ENCODE peak calls at places on chromosomes 6 and 20, in nine cellular contexts. X is LoVo; L is CD8-positive, alpha-beta T cell; B is RCC 7860; H is activated CD4-positive, CD25-positive, alpha-beta regulatory T cell; Z is HEK293T; D is GM18507; O is RWPE1; A is activated T-cell treated with anti-CD3 and anti-CD28 coated beads, Interleukin-2, amount 50 U/mL, for 4 hours. F is an unnamed sample.

GRCh38 chr6:7523922-7524321 is 17.5 kb upstream of the DSP start:
- DNase-seq in X (no peak), L (no peak), B (no peak), H (no peak), Z (no peak), D (no peak), O (no peak), A (no peak), F (no peak)

GRCh38 chr6:137471951-137472350 is 22.2 kb downstream of the OLIG3 start:
- DNase-seq in X (no peak), L (no peak), B (no peak), H (no peak), Z (no peak), D (no peak), O (no peak), A (no peak), F (no peak)

GRCh38 chr6:18684343-18684742 is 297.2 kb downstream of the RNF144B start:
- DNase-seq in X (no peak), L (no peak), B (no peak), H (no peak), Z (no peak), D (no peak), O (no peak), A (no peak), F (no peak)

GRCh38 chr6:36399970-36400369 is 12.5 kb upstream of the ETV7 start:
- DNase-seq in X (no peak), L (no peak), B (no peak), H (no peak), Z (no peak), D (no peak), O (no peak), A (no peak), F (no peak)

GRCh38 chr6:26475823-26476729 is 18.3 kb downstream of the BTN2A1 start:
- DNase-seq in X (peak; percentile 33), L (no peak), B (no peak), H (no peak), Z (no peak), D (no peak), O (peak; percentile 34), A (no peak), F (no peak)

GRCh38 chr6:158766621-158767435 is 52.3 kb downstream of the EZR start:
- DNase-seq in X (no peak), L (no peak), B (no peak), H (no peak), Z (no peak), D (no peak), O (no peak), A (no peak), F (no peak)

GRCh38 chr6:133241901-133242760 is 974 bp downstream of the EYA4 start:
- DNase-seq in X (no peak), L (no peak), B (no peak), H (no peak), Z (peak; percentile 42), D (no peak), O (no peak), A (no peak), F (no peak)

GRCh38 chr20:63223826-63224207 is 7.9 kb upstream of the YTHDF1 start:
- DNase-seq in X (no peak), L (no peak), B (no peak), H (no peak), Z (no peak), D (no peak), O (no peak), A (no peak), F (no peak)

GRCh38 chr20:38770970-38771369 is 22.7 kb downstream of the ACTR5 start:
- DNase-seq in X (no peak), L (no peak), B (no peak), H (no peak), Z (no peak), D (no peak), O (no peak), A (no peak), F (no peak)

GRCh38 chr6:42030585-42031506 is 19.5 kb upstream of the TAF8 start:
- DNase-seq in X (no peak), L (no peak), B (no peak), H (no peak), Z (no peak), D (no peak), O (no peak), A (peak; percentile 21), F (peak; percentile 31)

GRCh38 chr6:134482585-134483346 is 164.9 kb upstream of the SGK1 start:
- DNase-seq in X (no peak), L (no peak), B (no peak), H (no peak), Z (no peak), D (no peak), O (no peak), A (no peak), F (no peak)

GRCh38 chr20:50019466-50020256 is 36.9 kb downstream of the SNAI1 start:
- DNase-seq in X (no peak), L (no peak), B (peak; percentile 78), H (no peak), Z (no peak), D (no peak), O (peak; percentile 89), A (no peak), F (no peak)